ENCODE peak calls at places on chromosomes 2 and 18, in five cellular contexts. A is Peyer's patch, S is dermis blood vessel endothelial cell, L is Calu3, F is NCI-H2029. V is an unnamed sample.

GRCh38 chr2:129885735-129886134 is 93.7 kb upstream of the RAB6C start:
- DNase-seq in A (no peak), S (no peak), L (no peak), F (no peak), V (no peak)

GRCh38 chr2:184597571-184597980 is 753 bp upstream of the ZNF804A start:
- DNase-seq in A (peak), S (peak), L (no peak), F (no peak), V (no peak)

GRCh38 chr18:25454270-25454659 is 102.3 kb upstream of the ZNF521 start:
- DNase-seq in A (no peak), S (no peak), L (no peak), F (no peak), V (no peak)

GRCh38 chr2:4140284-4140962 is 437.0 kb downstream of the DCDC2C start:
- DNase-seq in A (no peak), S (no peak), L (no peak), F (peak), V (no peak)

GRCh38 chr2:210955591-210955990 is 399.2 kb downstream of the CPS1 start:
- DNase-seq in A (no peak), S (peak), L (peak), F (no peak), V (no peak)

GRCh38 chr2:72153026-72153791 is 5.5 kb upstream of the CYP26B1 start:
- DNase-seq in A (no peak), S (no peak), L (no peak), F (no peak), V (no peak)

GRCh38 chr2:39523308-39524044 is 86.4 kb upstream of the MAP4K3 start:
- DNase-seq in A (no peak), S (peak), L (peak), F (no peak), V (no peak)

GRCh38 chr18:8212893-8213805 is 396.1 kb upstream of the RAB12 start:
- DNase-seq in A (no peak), S (no peak), L (no peak), F (no peak), V (no peak)

GRCh38 chr2:159030674-159031380 is 62.4 kb downstream of the TANC1 start:
- DNase-seq in A (no peak), S (peak), L (peak), F (no peak), V (no peak)

GRCh38 chr18:22703883-22704626 is 229.1 kb upstream of the RBBP8 start:
- DNase-seq in A (no peak), S (peak), L (peak), F (no peak), V (no peak)

GRCh38 chr2:100397976-100398375 is 19.5 kb downstream of the CHST10 start:
- DNase-seq in A (no peak), S (no peak), L (no peak), F (no peak), V (no peak)

GRCh38 chr2:25131567-25132295 is 36.6 kb downstream of the POMC start:
- DNase-seq in A (peak), S (peak), L (peak), F (no peak), V (no peak)

GRCh38 chr2:174778479-174778962 is 14.2 kb upstream of the CHRNA1 start:
- DNase-seq in A (no peak), S (peak), L (peak), F (no peak), V (peak)

GRCh38 chr2:212530991-212531390 is 7.6 kb downstream of the ERBB4 start:
- DNase-seq in A (no peak), S (no peak), L (no peak), F (no peak), V (no peak)

GRCh38 chr2:199659207-199659606 is 191.8 kb downstream of the FTCDNL1 start:
- DNase-seq in A (no peak), S (no peak), L (no peak), F (no peak), V (no peak)

GRCh38 chr2:61639721-61640120 is 101.6 kb upstream of the XPO1 start:
- DNase-seq in A (no peak), S (no peak), L (no peak), F (no peak), V (no peak)

GRCh38 chr2:12722445-12723316 is 5.9 kb downstream of the TRIB2 start:
- DNase-seq in A (no peak), S (no peak), L (no peak), F (no peak), V (no peak)

GRCh38 chr18:8757598-8757997 is 52.2 kb downstream of the MTCL1 start:
- DNase-seq in A (no peak), S (no peak), L (no peak), F (no peak), V (no peak)

GRCh38 chr18:9094307-9095226 is 7.9 kb upstream of the NDUFV2 start:
- DNase-seq in A (no peak), S (peak), L (peak), F (no peak), V (no peak)

GRCh38 chr2:182636694-182637093 is 79.4 kb upstream of the DNAJC10 start:
- DNase-seq in A (no peak), S (no peak), L (no peak), F (no peak), V (no peak)

GRCh38 chr18:37272841-37273240 is 292.8 kb downstream of the CELF4 start:
- DNase-seq in A (no peak), S (no peak), L (no peak), F (no peak), V (no peak)

GRCh38 chr2:66888791-66889631 is 454.1 kb downstream of the MEIS1 start:
- DNase-seq in A (no peak), S (no peak), L (no peak), F (no peak), V (no peak)

GRCh38 chr2:201257941-201258665 is 2.2 kb upstream of the CASP8 start:
- DNase-seq in A (peak), S (peak), L (peak), F (peak), V (peak)

GRCh38 chr2:43224571-43225092 is 1.8 kb downstream of the ZFP36L2 start:
- DNase-seq in A (no peak), S (peak), L (peak), F (no peak), V (peak)

GRCh38 chr18:44771957-44772917 is 91.5 kb downstream of the SETBP1 start:
- DNase-seq in A (peak), S (no peak), L (no peak), F (no peak), V (no peak)